ENCODE peak calls at places on chromosomes 11 and 22, in seven cellular contexts. X, P, Z, S, D, L and E are unnamed samples.

GRCh38 chr11:67355794-67356550 is 2.6 kb upstream of the POLD4 start:
- DNase-seq in X (no peak), P (no peak), Z (peak), S (no peak), D (no peak), L (no peak), E (peak)

GRCh38 chr11:130816941-130817607 is 99.2 kb downstream of the SNX19 start:
- DNase-seq in X (no peak), P (peak), Z (no peak), S (no peak), D (no peak), L (no peak), E (no peak)

GRCh38 chr11:69126286-69126685 is 29.4 kb upstream of the SMIM38 start:
- DNase-seq in X (no peak), P (no peak), Z (no peak), S (no peak), D (no peak), L (no peak), E (no peak)

GRCh38 chr22:19527861-19528417 is 3.7 kb upstream of the CLDN5 start:
- DNase-seq in X (no peak), P (peak), Z (no peak), S (no peak), D (no peak), L (no peak), E (no peak)

GRCh38 chr11:86919557-86920210 is 35.5 kb downstream of the FZD4 start:
- DNase-seq in X (no peak), P (peak), Z (no peak), S (no peak), D (no peak), L (peak), E (no peak)

GRCh38 chr22:33853200-33854097 is 66.8 kb downstream of the LARGE1 start:
- DNase-seq in X (peak), P (peak), Z (peak), S (peak), D (no peak), L (no peak), E (peak)

GRCh38 chr11:1665313-1665712 is 31.7 kb upstream of the KRTAP5-6 start:
- DNase-seq in X (no peak), P (no peak), Z (no peak), S (no peak), D (no peak), L (no peak), E (no peak)

GRCh38 chr11:20310137-20310536 is 53.4 kb upstream of the HTATIP2 start:
- DNase-seq in X (no peak), P (no peak), Z (no peak), S (no peak), D (no peak), L (no peak), E (no peak)

GRCh38 chr22:46149493-46149997 is 781 bp upstream of the PPARA start:
- DNase-seq in X (peak), P (no peak), Z (peak), S (peak), D (peak), L (peak), E (peak)

GRCh38 chr11:57499413-57499982 is 16.0 kb downstream of the SLC43A1 start:
- DNase-seq in X (peak), P (peak), Z (peak), S (peak), D (peak), L (peak), E (peak)

GRCh38 chr22:34903416-34903815 is 162.5 kb upstream of the ISX start:
- DNase-seq in X (no peak), P (no peak), Z (no peak), S (no peak), D (no peak), L (no peak), E (no peak)

GRCh38 chr11:74325649-74326645 is 14.5 kb upstream of the P4HA3 start:
- DNase-seq in X (no peak), P (peak), Z (peak), S (no peak), D (no peak), L (peak), E (peak)

GRCh38 chr11:71080239-71081097 is 171.9 kb downstream of the SHANK2 start:
- DNase-seq in X (peak), P (peak), Z (peak), S (peak), D (peak), L (peak), E (peak)

GRCh38 chr11:66970808-66971442 is 4.2 kb upstream of the C11orf86 start:
- DNase-seq in X (peak), P (peak), Z (no peak), S (peak), D (peak), L (no peak), E (no peak)

GRCh38 chr11:68214173-68215086 is 1.3 kb upstream of the KMT5B start:
- DNase-seq in X (no peak), P (no peak), Z (peak), S (peak), D (no peak), L (no peak), E (peak)

GRCh38 chr11:129280027-129280811 is 88.1 kb upstream of the ARHGAP32 start:
- DNase-seq in X (peak), P (peak), Z (no peak), S (no peak), D (peak), L (peak), E (no peak)

GRCh38 chr11:122038543-122038942 is 77.5 kb downstream of the BLID start:
- DNase-seq in X (no peak), P (peak), Z (no peak), S (no peak), D (no peak), L (no peak), E (no peak)

GRCh38 chr22:23700706-23701105 is 9.9 kb downstream of the RGL4 start:
- DNase-seq in X (no peak), P (no peak), Z (no peak), S (no peak), D (no peak), L (no peak), E (no peak)

GRCh38 chr11:134277176-134278001 is 1.2 kb downstream of the GLB1L3 start:
- DNase-seq in X (no peak), P (no peak), Z (no peak), S (no peak), D (no peak), L (no peak), E (no peak)

GRCh38 chr11:12509371-12509770 is 132.0 kb downstream of the PARVA start:
- DNase-seq in X (no peak), P (no peak), Z (no peak), S (no peak), D (no peak), L (no peak), E (no peak)

GRCh38 chr22:46580940-46581579 is 39.1 kb upstream of the GRAMD4 start:
- DNase-seq in X (no peak), P (no peak), Z (no peak), S (no peak), D (no peak), L (no peak), E (peak)

GRCh38 chr11:59141673-59142460 is 789 bp upstream of the FAM111A start:
- DNase-seq in X (no peak), P (peak), Z (no peak), S (no peak), D (no peak), L (no peak), E (no peak)

GRCh38 chr11:118628432-118628831 is 21.0 kb downstream of the PHLDB1 start:
- DNase-seq in X (no peak), P (no peak), Z (no peak), S (no peak), D (no peak), L (no peak), E (no peak)

GRCh38 chr22:20226760-20227350 is 41.3 kb downstream of the RTN4R start:
- DNase-seq in X (no peak), P (no peak), Z (no peak), S (no peak), D (no peak), L (no peak), E (no peak)

GRCh38 chr11:19201737-19202605 is at the start of gene CSRP3:
- DNase-seq in X (no peak), P (no peak), Z (no peak), S (no peak), D (no peak), L (no peak), E (no peak)

GRCh38 chr11:118633979-118634378 is 26.6 kb downstream of the PHLDB1 start:
- DNase-seq in X (no peak), P (peak), Z (no peak), S (no peak), D (no peak), L (no peak), E (no peak)